ENCODE peak calls at places on chromosomes 11 and 22, in seven cellular contexts. One of them, this sample, is unnamed.

GRCh38 chr11:118260353-118260752 is 3.7 kb downstream of the MPZL2 start:
- DNase-seq in OCI-LY7: no peak
- DNase-seq in mesenchymal stem cell: no peak
- DNase-seq in H4: no peak
- DNase-seq in AG10803: no peak
- DNase-seq in neuronal stem cell: no peak
- DNase-seq in epithelial cell of esophagus: no peak
- DNase-seq in this sample: no peak

GRCh38 chr22:37420656-37421467 is 6.4 kb downstream of the ELFN2 start:
- DNase-seq in neuronal stem cell: no peak
- DNase-seq in H4: no peak
- DNase-seq in epithelial cell of esophagus: peak; percentile 50
- DNase-seq in AG10803: no peak
- DNase-seq in mesenchymal stem cell: peak; percentile 25
- DNase-seq in OCI-LY7: no peak
- DNase-seq in this sample: no peak

GRCh38 chr11:65366340-65366773 is 11.8 kb downstream of the TIGD3 start:
- DNase-seq in neuronal stem cell: peak; percentile 61
- DNase-seq in epithelial cell of esophagus: peak; percentile 84
- DNase-seq in mesenchymal stem cell: peak; percentile 90
- DNase-seq in H4: peak; percentile 80
- DNase-seq in AG10803: peak; percentile 85
- DNase-seq in OCI-LY7: peak; percentile 80
- DNase-seq in this sample: peak; percentile 65

GRCh38 chr11:117909611-117910382 is 19.4 kb downstream of the TMPRSS13 start:
- DNase-seq in OCI-LY7: no peak
- DNase-seq in mesenchymal stem cell: no peak
- DNase-seq in AG10803: no peak
- DNase-seq in epithelial cell of esophagus: no peak
- DNase-seq in neuronal stem cell: no peak
- DNase-seq in H4: no peak
- DNase-seq in this sample: no peak

GRCh38 chr11:71998649-71999310 is at the start of gene IL18BP:
- DNase-seq in AG10803: no peak
- DNase-seq in mesenchymal stem cell: no peak
- DNase-seq in H4: no peak
- DNase-seq in epithelial cell of esophagus: no peak
- DNase-seq in OCI-LY7: peak; percentile 51
- DNase-seq in neuronal stem cell: no peak
- DNase-seq in this sample: peak; percentile 32

GRCh38 chr11:75406338-75406777 is 7.0 kb downstream of the RPS3 start:
- DNase-seq in OCI-LY7: no peak
- DNase-seq in neuronal stem cell: no peak
- DNase-seq in mesenchymal stem cell: no peak
- DNase-seq in AG10803: peak; percentile 34
- DNase-seq in H4: no peak
- DNase-seq in epithelial cell of esophagus: peak; percentile 44
- DNase-seq in this sample: no peak

GRCh38 chr11:12359761-12360160 is 17.6 kb upstream of the PARVA start:
- DNase-seq in neuronal stem cell: no peak
- DNase-seq in H4: no peak
- DNase-seq in OCI-LY7: no peak
- DNase-seq in epithelial cell of esophagus: no peak
- DNase-seq in AG10803: peak; percentile 27
- DNase-seq in mesenchymal stem cell: no peak
- DNase-seq in this sample: no peak

GRCh38 chr11:97610000-97610399 is 1220.2 kb downstream of the JRKL start:
- DNase-seq in AG10803: no peak
- DNase-seq in OCI-LY7: no peak
- DNase-seq in H4: peak; percentile 4
- DNase-seq in neuronal stem cell: no peak
- DNase-seq in mesenchymal stem cell: peak; percentile 11
- DNase-seq in epithelial cell of esophagus: peak; percentile 28
- DNase-seq in this sample: no peak

GRCh38 chr11:59463176-59463575 is 6.4 kb downstream of the OR4D6 start:
- DNase-seq in mesenchymal stem cell: no peak
- DNase-seq in AG10803: peak; percentile 10
- DNase-seq in epithelial cell of esophagus: no peak
- DNase-seq in OCI-LY7: no peak
- DNase-seq in neuronal stem cell: no peak
- DNase-seq in H4: peak; percentile 68
- DNase-seq in this sample: no peak

GRCh38 chr11:46380340-46381045 is 976 bp upstream of the MDK start:
- DNase-seq in AG10803: peak; percentile 24
- DNase-seq in OCI-LY7: no peak
- DNase-seq in mesenchymal stem cell: peak; percentile 67
- DNase-seq in H4: peak; percentile 60
- DNase-seq in epithelial cell of esophagus: no peak
- DNase-seq in neuronal stem cell: peak; percentile 90
- DNase-seq in this sample: peak; percentile 48

GRCh38 chr11:47216141-47216798 is 1.5 kb downstream of the DDB2 start:
- DNase-seq in AG10803: peak; percentile 88
- DNase-seq in OCI-LY7: peak; percentile 76
- DNase-seq in epithelial cell of esophagus: peak; percentile 80
- DNase-seq in H4: peak; percentile 65
- DNase-seq in neuronal stem cell: no peak
- DNase-seq in mesenchymal stem cell: peak; percentile 93
- DNase-seq in this sample: peak; percentile 8

GRCh38 chr11:93740802-93741093 is 547 bp downstream of the TAF1D start:
- DNase-seq in mesenchymal stem cell: peak; percentile 78
- DNase-seq in H4: peak; percentile 45
- DNase-seq in epithelial cell of esophagus: peak; percentile 62
- DNase-seq in OCI-LY7: peak; percentile 82
- DNase-seq in neuronal stem cell: peak; percentile 29
- DNase-seq in AG10803: peak; percentile 68
- DNase-seq in this sample: peak; percentile 77

GRCh38 chr11:13772223-13773046 is 104.0 kb downstream of the FAR1 start:
- DNase-seq in epithelial cell of esophagus: peak; percentile 87
- DNase-seq in mesenchymal stem cell: peak; percentile 57
- DNase-seq in AG10803: peak; percentile 56
- DNase-seq in H4: peak; percentile 64
- DNase-seq in OCI-LY7: peak; percentile 90
- DNase-seq in neuronal stem cell: peak; percentile 71
- DNase-seq in this sample: peak; percentile 54

GRCh38 chr11:33642461-33643166 is 58.0 kb downstream of the C11orf91 start:
- DNase-seq in epithelial cell of esophagus: peak; percentile 82
- DNase-seq in OCI-LY7: no peak
- DNase-seq in neuronal stem cell: no peak
- DNase-seq in mesenchymal stem cell: no peak
- DNase-seq in H4: no peak
- DNase-seq in AG10803: no peak
- DNase-seq in this sample: no peak

GRCh38 chr22:22884010-22884887 is 3.4 kb upstream of the IGLL5 start:
- DNase-seq in AG10803: peak; percentile 39
- DNase-seq in epithelial cell of esophagus: peak; percentile 45
- DNase-seq in neuronal stem cell: peak; percentile 52
- DNase-seq in H4: peak; percentile 28
- DNase-seq in mesenchymal stem cell: peak; percentile 3
- DNase-seq in OCI-LY7: peak; percentile 90
- DNase-seq in this sample: peak; percentile 76

GRCh38 chr11:117327567-117328413 is at the start of gene CEP164:
- DNase-seq in mesenchymal stem cell: peak; percentile 97
- DNase-seq in neuronal stem cell: peak; percentile 90
- DNase-seq in epithelial cell of esophagus: peak; percentile 97
- DNase-seq in H4: peak; percentile 95
- DNase-seq in AG10803: peak; percentile 98
- DNase-seq in OCI-LY7: peak; percentile 98
- DNase-seq in this sample: peak; percentile 92

GRCh38 chr22:23115825-23116494 is 25.8 kb downstream of the RSPH14 start:
- DNase-seq in mesenchymal stem cell: no peak
- DNase-seq in H4: no peak
- DNase-seq in epithelial cell of esophagus: no peak
- DNase-seq in OCI-LY7: no peak
- DNase-seq in AG10803: no peak
- DNase-seq in neuronal stem cell: no peak
- DNase-seq in this sample: no peak

GRCh38 chr22:38236786-38237185 is 35.0 kb downstream of the MAFF start:
- DNase-seq in mesenchymal stem cell: no peak
- DNase-seq in OCI-LY7: no peak
- DNase-seq in neuronal stem cell: no peak
- DNase-seq in epithelial cell of esophagus: peak; percentile 72
- DNase-seq in H4: no peak
- DNase-seq in AG10803: no peak
- DNase-seq in this sample: no peak

GRCh38 chr11:43493431-43493830 is 134.7 kb downstream of the TTC17 start:
- DNase-seq in epithelial cell of esophagus: no peak
- DNase-seq in OCI-LY7: no peak
- DNase-seq in mesenchymal stem cell: no peak
- DNase-seq in neuronal stem cell: no peak
- DNase-seq in AG10803: no peak
- DNase-seq in H4: no peak
- DNase-seq in this sample: no peak

GRCh38 chr11:61783717-61784505 is 8.5 kb downstream of the TMEM258 start:
- DNase-seq in epithelial cell of esophagus: no peak
- DNase-seq in neuronal stem cell: no peak
- DNase-seq in H4: no peak
- DNase-seq in OCI-LY7: no peak
- DNase-seq in AG10803: peak; percentile 31
- DNase-seq in mesenchymal stem cell: peak; percentile 81
- DNase-seq in this sample: no peak

GRCh38 chr11:79648766-79649545 is 208.1 kb upstream of the TENM4 start:
- DNase-seq in AG10803: no peak
- DNase-seq in neuronal stem cell: no peak
- DNase-seq in H4: no peak
- DNase-seq in OCI-LY7: no peak
- DNase-seq in mesenchymal stem cell: no peak
- DNase-seq in epithelial cell of esophagus: no peak
- DNase-seq in this sample: no peak

GRCh38 chr11:2582958-2583604 is 116.7 kb downstream of the KCNQ1OT1 start:
- DNase-seq in H4: no peak
- DNase-seq in neuronal stem cell: no peak
- DNase-seq in AG10803: no peak
- DNase-seq in mesenchymal stem cell: no peak
- DNase-seq in epithelial cell of esophagus: no peak
- DNase-seq in OCI-LY7: no peak
- DNase-seq in this sample: no peak

GRCh38 chr11:68673991-68674390 is 10.4 kb upstream of the GAL start:
- DNase-seq in AG10803: no peak
- DNase-seq in OCI-LY7: no peak
- DNase-seq in neuronal stem cell: no peak
- DNase-seq in epithelial cell of esophagus: no peak
- DNase-seq in mesenchymal stem cell: no peak
- DNase-seq in H4: no peak
- DNase-seq in this sample: no peak

GRCh38 chr11:65215441-65216076 is 33.8 kb downstream of the CAPN1 start:
- DNase-seq in H4: no peak
- DNase-seq in epithelial cell of esophagus: peak; percentile 28
- DNase-seq in OCI-LY7: no peak
- DNase-seq in mesenchymal stem cell: no peak
- DNase-seq in AG10803: no peak
- DNase-seq in neuronal stem cell: no peak
- DNase-seq in this sample: no peak

GRCh38 chr11:72821221-72821919 is 7.2 kb downstream of the ATG16L2 start:
- DNase-seq in mesenchymal stem cell: no peak
- DNase-seq in AG10803: no peak
- DNase-seq in OCI-LY7: no peak
- DNase-seq in neuronal stem cell: no peak
- DNase-seq in epithelial cell of esophagus: peak; percentile 33
- DNase-seq in H4: no peak
- DNase-seq in this sample: no peak

GRCh38 chr22:44363214-44363979 is 50.6 kb upstream of the SHISAL1 start:
- DNase-seq in mesenchymal stem cell: peak; percentile 93
- DNase-seq in OCI-LY7: no peak
- DNase-seq in AG10803: peak; percentile 98
- DNase-seq in neuronal stem cell: no peak
- DNase-seq in epithelial cell of esophagus: peak; percentile 91
- DNase-seq in H4: peak; percentile 96
- DNase-seq in this sample: no peak

GRCh38 chr22:42646569-42647525 is 2.3 kb downstream of the CYB5R3 start:
- DNase-seq in AG10803: peak; percentile 33
- DNase-seq in mesenchymal stem cell: no peak
- DNase-seq in neuronal stem cell: no peak
- DNase-seq in OCI-LY7: no peak
- DNase-seq in H4: no peak
- DNase-seq in epithelial cell of esophagus: no peak
- DNase-seq in this sample: no peak

GRCh38 chr22:46866591-46866990 is 104.1 kb downstream of the TBC1D22A start:
- DNase-seq in AG10803: peak; percentile 96
- DNase-seq in neuronal stem cell: no peak
- DNase-seq in OCI-LY7: no peak
- DNase-seq in epithelial cell of esophagus: peak; percentile 96
- DNase-seq in mesenchymal stem cell: peak; percentile 87
- DNase-seq in H4: no peak
- DNase-seq in this sample: no peak

GRCh38 chr11:79314906-79315689 is 125.7 kb downstream of the TENM4 start:
- DNase-seq in mesenchymal stem cell: peak; percentile 5
- DNase-seq in OCI-LY7: no peak
- DNase-seq in H4: no peak
- DNase-seq in epithelial cell of esophagus: peak; percentile 52
- DNase-seq in AG10803: peak; percentile 11
- DNase-seq in neuronal stem cell: peak; percentile 37
- DNase-seq in this sample: no peak

GRCh38 chr11:111777094-111778046 is 11.2 kb upstream of the PPP2R1B start:
- DNase-seq in neuronal stem cell: peak; percentile 56
- DNase-seq in H4: peak; percentile 72
- DNase-seq in AG10803: peak; percentile 82
- DNase-seq in epithelial cell of esophagus: peak; percentile 77
- DNase-seq in OCI-LY7: peak; percentile 87
- DNase-seq in mesenchymal stem cell: peak; percentile 77
- DNase-seq in this sample: peak; percentile 49

GRCh38 chr22:50267591-50268390 is 2.4 kb downstream of the MAPK11 start:
- DNase-seq in OCI-LY7: peak; percentile 71
- DNase-seq in H4: no peak
- DNase-seq in neuronal stem cell: no peak
- DNase-seq in epithelial cell of esophagus: peak; percentile 80
- DNase-seq in mesenchymal stem cell: no peak
- DNase-seq in AG10803: peak; percentile 47
- DNase-seq in this sample: no peak

GRCh38 chr11:45079943-45080719 is 66.3 kb upstream of the PRDM11 start:
- DNase-seq in H4: no peak
- DNase-seq in OCI-LY7: peak; percentile 94
- DNase-seq in mesenchymal stem cell: no peak
- DNase-seq in epithelial cell of esophagus: no peak
- DNase-seq in neuronal stem cell: no peak
- DNase-seq in AG10803: no peak
- DNase-seq in this sample: peak; percentile 71

GRCh38 chr11:10325398-10326079 is 20.7 kb downstream of the ADM start:
- DNase-seq in OCI-LY7: no peak
- DNase-seq in H4: no peak
- DNase-seq in mesenchymal stem cell: peak; percentile 85
- DNase-seq in epithelial cell of esophagus: peak; percentile 17
- DNase-seq in neuronal stem cell: no peak
- DNase-seq in AG10803: peak; percentile 83
- DNase-seq in this sample: no peak

GRCh38 chr11:99098258-99098657 is 77.5 kb downstream of the CNTN5 start:
- DNase-seq in epithelial cell of esophagus: no peak
- DNase-seq in OCI-LY7: no peak
- DNase-seq in H4: no peak
- DNase-seq in AG10803: no peak
- DNase-seq in neuronal stem cell: no peak
- DNase-seq in mesenchymal stem cell: no peak
- DNase-seq in this sample: no peak